ENCODE peak calls at places on chromosomes 1 and 21, in seven cellular contexts. T is endodermal cell; I is A549; H is testis; K is neural progenitor cell; N is cardiac muscle cell; B is CD8-positive, alpha-beta T cell. G is an unnamed sample.

GRCh38 chr21:31351438-31351837 is 7.4 kb upstream of the TIAM1 start:
- DNase-seq in T (no peak), I (no peak), H (no peak), K (no peak), N (peak), B (no peak), G (peak)

GRCh38 chr1:156842618-156843300 is 16.2 kb downstream of the INSRR start:
- DNase-seq in T (no peak), I (no peak), H (no peak), K (no peak), N (no peak), B (no peak), G (no peak)

GRCh38 chr1:24189528-24189927 is 2.4 kb upstream of the IFNLR1 start:
- DNase-seq in T (no peak), I (no peak), H (no peak), K (no peak), N (no peak), B (no peak), G (no peak)

GRCh38 chr1:116031299-116031698 is 55.0 kb downstream of the SLC22A15 start:
- DNase-seq in T (no peak), I (no peak), H (no peak), K (no peak), N (no peak), B (no peak), G (no peak)

GRCh38 chr1:156657161-156657970 is 15.4 kb downstream of the BCAN start:
- DNase-seq in T (peak), I (peak), H (peak), K (peak), N (peak), B (peak), G (peak)

GRCh38 chr1:77590653-77591052 is 91.8 kb downstream of the ZZZ3 start:
- DNase-seq in T (no peak), I (no peak), H (no peak), K (no peak), N (no peak), B (no peak), G (no peak)

GRCh38 chr21:14603202-14603601 is 57.1 kb upstream of the SAMSN1 start:
- DNase-seq in T (no peak), I (no peak), H (no peak), K (no peak), N (peak), B (no peak), G (peak)

GRCh38 chr1:209646558-209646957 is 5.7 kb downstream of the LAMB3 start:
- DNase-seq in T (peak), I (peak), H (no peak), K (peak), N (peak), B (no peak), G (no peak)

GRCh38 chr1:177209357-177209756 is 38.6 kb downstream of the BRINP2 start:
- DNase-seq in T (no peak), I (peak), H (peak), K (peak), N (peak), B (no peak), G (peak)

GRCh38 chr1:78687315-78687714 is 37.7 kb downstream of the IFI44 start:
- DNase-seq in T (no peak), I (no peak), H (no peak), K (no peak), N (no peak), B (no peak), G (no peak)

GRCh38 chr1:230067871-230068814 is 1.1 kb downstream of the GALNT2 start:
- DNase-seq in T (peak), I (no peak), H (peak), K (peak), N (peak), B (peak), G (no peak)

GRCh38 chr1:24411963-24412362 is 1.6 kb downstream of the STPG1 start:
- DNase-seq in T (no peak), I (no peak), H (no peak), K (no peak), N (no peak), B (no peak), G (no peak)

GRCh38 chr1:31701137-31701736 is 2.6 kb downstream of the COL16A1 start:
- DNase-seq in T (peak), I (peak), H (peak), K (no peak), N (peak), B (peak), G (peak)

GRCh38 chr1:89739013-89739843 is 81.6 kb upstream of the LRRC8D start:
- DNase-seq in T (no peak), I (peak), H (no peak), K (no peak), N (peak), B (no peak), G (peak)

GRCh38 chr1:96865731-96866684 is 144.4 kb downstream of the PTBP2 start:
- DNase-seq in T (no peak), I (peak), H (no peak), K (no peak), N (peak), B (no peak), G (peak)

GRCh38 chr1:38026592-38027200 is 14.2 kb downstream of the UTP11 start:
- DNase-seq in T (peak), I (peak), H (peak), K (peak), N (peak), B (no peak), G (no peak)

GRCh38 chr1:59136541-59137335 is 160.2 kb upstream of the FGGY start:
- DNase-seq in T (no peak), I (no peak), H (no peak), K (no peak), N (no peak), B (no peak), G (no peak)

GRCh38 chr1:9807541-9807940 is 16.2 kb downstream of the CLSTN1 start:
- DNase-seq in T (peak), I (no peak), H (no peak), K (no peak), N (no peak), B (no peak), G (no peak)

GRCh38 chr21:29163381-29164115 is 33.1 kb downstream of the MAP3K7CL start:
- DNase-seq in T (no peak), I (no peak), H (no peak), K (no peak), N (peak), B (no peak), G (no peak)

GRCh38 chr1:44531785-44532566 is 126.9 kb downstream of the RNF220 start:
- DNase-seq in T (no peak), I (peak), H (no peak), K (no peak), N (peak), B (no peak), G (peak)

GRCh38 chr1:8182034-8182761 is 135.7 kb upstream of the SLC45A1 start:
- DNase-seq in T (no peak), I (peak), H (no peak), K (no peak), N (peak), B (no peak), G (peak)

GRCh38 chr1:236388332-236388731 is 5.8 kb upstream of the EDARADD start:
- DNase-seq in T (no peak), I (no peak), H (no peak), K (no peak), N (no peak), B (no peak), G (no peak)

GRCh38 chr1:18711003-18711402 is 80.4 kb downstream of the PAX7 start:
- DNase-seq in T (no peak), I (no peak), H (no peak), K (no peak), N (no peak), B (no peak), G (no peak)

GRCh38 chr1:245279346-245279745 is 124.6 kb downstream of the KIF26B start:
- DNase-seq in T (no peak), I (no peak), H (no peak), K (no peak), N (no peak), B (no peak), G (no peak)

GRCh38 chr1:56573311-56573710 is 6.1 kb downstream of the PLPP3 start:
- DNase-seq in T (no peak), I (no peak), H (no peak), K (no peak), N (no peak), B (no peak), G (no peak)

GRCh38 chr1:183365093-183365492 is 53.1 kb downstream of the NMNAT2 start:
- DNase-seq in T (no peak), I (no peak), H (no peak), K (no peak), N (no peak), B (no peak), G (no peak)

GRCh38 chr1:234535763-234536515 is 57.0 kb upstream of the TARBP1 start:
- DNase-seq in T (no peak), I (peak), H (peak), K (peak), N (peak), B (no peak), G (peak)

GRCh38 chr1:155944396-155944728 is 2.9 kb downstream of the RXFP4 start:
- DNase-seq in T (no peak), I (no peak), H (no peak), K (no peak), N (no peak), B (no peak), G (no peak)

GRCh38 chr1:203147376-203147775 is 19.9 kb downstream of the ADORA1 start:
- DNase-seq in T (no peak), I (no peak), H (no peak), K (no peak), N (no peak), B (no peak), G (no peak)

GRCh38 chr1:29800120-29800519 is 563.8 kb downstream of the PTPRU start:
- DNase-seq in T (no peak), I (no peak), H (no peak), K (no peak), N (no peak), B (no peak), G (no peak)

GRCh38 chr1:216114180-216114579 is 309.1 kb downstream of the USH2A start:
- DNase-seq in T (no peak), I (no peak), H (no peak), K (no peak), N (no peak), B (no peak), G (no peak)

GRCh38 chr1:216124382-216124781 is 298.9 kb downstream of the USH2A start:
- DNase-seq in T (no peak), I (no peak), H (no peak), K (no peak), N (no peak), B (no peak), G (no peak)

DNA sequence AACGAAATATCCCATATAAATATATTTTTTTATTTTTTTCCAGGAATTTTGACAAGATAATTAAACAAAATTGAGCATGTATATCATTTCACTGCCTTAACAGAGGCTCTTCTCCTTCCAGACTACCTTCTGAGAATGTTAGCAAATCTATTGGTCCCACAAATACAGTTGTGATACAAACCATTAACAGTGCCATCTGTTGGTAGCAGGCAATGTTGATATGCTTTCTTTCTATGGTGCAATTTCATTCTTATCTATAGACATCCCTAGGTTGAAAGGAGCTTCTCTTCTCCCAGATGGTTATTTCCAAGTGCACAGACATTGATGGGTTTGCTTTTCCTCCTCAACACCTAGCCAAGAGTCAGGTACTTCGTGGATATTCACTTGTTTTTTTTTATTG is 303.6 kb downstream of the USH2A start:
- DNase-seq in T (no peak), I (peak), H (no peak), K (peak), N (peak), B (no peak), G (peak)
- TF ChIP-seq CTCF in T (peak), I (peak), H (no peak), K (peak), N (peak), B (no peak), G (peak)

GRCh38 chr1:64933296-64934070 is 32.9 kb downstream of the JAK1 start:
- DNase-seq in T (no peak), I (peak), H (peak), K (no peak), N (peak), B (no peak), G (peak)
- H3K4me3 ChIP-seq in T (no peak), I (peak), H (no peak), K (no peak), N (no peak), B (no peak), G (peak)

GRCh38 chr1:20686878-20687725 is 25.9 kb upstream of the DDOST start:
- DNase-seq in T (no peak), I (no peak), H (no peak), K (no peak), N (no peak), B (no peak), G (no peak)

GRCh38 chr1:20684050-20684620 is 23.0 kb upstream of the DDOST start:
- DNase-seq in T (no peak), I (no peak), H (no peak), K (no peak), N (no peak), B (no peak), G (no peak)

GRCh38 chr1:20684651-20685050 is 23.5 kb upstream of the DDOST start:
- DNase-seq in T (no peak), I (no peak), H (no peak), K (no peak), N (no peak), B (no peak), G (no peak)

GRCh38 chr1:20685099-20685662 is 24.0 kb upstream of the DDOST start:
- DNase-seq in T (no peak), I (no peak), H (peak), K (no peak), N (no peak), B (no peak), G (no peak)

DNA sequence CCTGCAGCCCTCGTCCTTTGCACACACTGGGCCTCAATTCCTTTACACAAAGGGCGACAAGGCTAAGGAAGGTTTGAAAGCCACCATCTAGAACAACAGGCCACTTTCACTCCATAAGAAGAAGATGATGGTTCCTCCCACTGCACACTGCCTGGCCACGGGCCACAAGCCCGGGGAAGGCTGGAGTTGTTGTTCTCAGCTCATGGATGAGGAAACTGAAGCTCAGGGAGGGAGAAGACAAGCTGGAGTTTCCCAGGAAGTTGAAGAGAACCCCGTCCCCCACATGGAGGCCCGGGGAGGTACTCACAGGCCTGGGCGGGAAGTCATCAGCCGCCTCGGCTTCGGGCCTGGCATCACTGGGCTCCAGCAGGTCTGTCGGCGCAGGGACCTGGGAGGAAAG is 24.6 kb upstream of the DDOST start:
- DNase-seq in T (no peak), I (no peak), H (no peak), K (no peak), N (no peak), B (no peak), G (no peak)
- H3K27ac ChIP-seq in T (no peak), I (no peak), H (peak), K (no peak), N (no peak), B (no peak), G (no peak)

DNA sequence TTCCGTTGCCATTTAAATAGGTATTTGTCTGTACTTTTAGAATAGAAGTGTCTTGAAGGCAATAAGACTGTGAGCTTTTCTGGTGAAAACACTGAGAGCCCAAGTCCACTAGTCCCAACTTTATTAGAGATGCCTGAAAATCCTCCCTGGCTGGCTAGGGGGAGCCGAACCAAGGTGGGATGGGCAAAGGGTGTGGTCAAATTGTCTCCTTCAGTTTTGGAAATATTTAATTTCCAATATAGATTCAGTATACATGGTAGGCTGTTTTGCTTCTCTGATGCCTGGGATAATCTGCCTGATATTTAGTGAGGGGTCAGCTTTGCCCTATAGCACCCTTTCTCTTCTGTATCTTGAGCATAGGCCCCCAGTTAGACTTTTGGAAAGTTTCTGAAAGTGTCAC is 3.5 kb downstream of the ROR1 start:
- DNase-seq in T (no peak), I (no peak), H (no peak), K (no peak), N (no peak), B (no peak), G (no peak)
- TF ChIP-seq CTCF in T (peak), I (no peak), H (no peak), K (no peak), N (peak), B (no peak), G (peak)

DNA sequence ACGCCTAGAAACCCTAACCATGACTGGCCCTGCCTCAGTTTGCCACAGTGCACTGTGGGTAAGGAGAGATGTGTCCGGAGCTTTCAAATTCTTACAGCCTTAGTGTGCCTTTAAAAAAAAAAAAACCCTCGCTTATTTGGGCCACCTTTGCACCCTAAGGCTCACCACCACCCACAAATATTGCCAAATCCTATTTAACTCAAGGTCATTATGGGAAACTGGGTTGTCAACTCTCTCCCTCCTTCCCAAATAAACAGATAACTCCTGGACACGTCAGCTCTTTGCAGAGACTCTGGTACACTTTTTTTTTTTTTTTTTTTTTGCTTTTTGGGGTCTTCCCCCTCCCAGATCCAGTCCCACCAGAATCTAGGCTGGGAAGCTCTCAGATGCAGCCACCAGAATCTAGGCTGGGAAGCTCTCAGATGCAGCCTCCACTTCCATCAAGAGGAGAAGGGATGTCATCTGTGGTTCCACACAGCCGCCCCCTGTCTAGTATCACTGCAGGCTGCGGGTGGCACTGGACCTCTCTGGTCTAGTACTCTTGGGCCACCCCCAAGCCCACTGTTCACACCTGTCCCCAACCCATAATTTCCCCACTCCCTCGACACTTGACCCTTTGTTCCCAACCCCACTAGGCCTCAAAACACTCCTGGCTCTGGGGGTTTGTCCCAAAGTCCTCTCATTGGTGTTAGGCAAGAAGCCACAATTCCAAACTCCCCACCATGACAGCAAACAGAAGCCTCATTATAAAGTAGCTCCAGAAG is 3.4 kb downstream of the DHRS3 start:
- DNase-seq in T (no peak), I (no peak), H (no peak), K (no peak), N (no peak), B (no peak), G (no peak)
- H3K4me3 ChIP-seq in T (peak), I (peak), H (no peak), K (no peak), N (no peak), B (no peak), G (peak)

DNA sequence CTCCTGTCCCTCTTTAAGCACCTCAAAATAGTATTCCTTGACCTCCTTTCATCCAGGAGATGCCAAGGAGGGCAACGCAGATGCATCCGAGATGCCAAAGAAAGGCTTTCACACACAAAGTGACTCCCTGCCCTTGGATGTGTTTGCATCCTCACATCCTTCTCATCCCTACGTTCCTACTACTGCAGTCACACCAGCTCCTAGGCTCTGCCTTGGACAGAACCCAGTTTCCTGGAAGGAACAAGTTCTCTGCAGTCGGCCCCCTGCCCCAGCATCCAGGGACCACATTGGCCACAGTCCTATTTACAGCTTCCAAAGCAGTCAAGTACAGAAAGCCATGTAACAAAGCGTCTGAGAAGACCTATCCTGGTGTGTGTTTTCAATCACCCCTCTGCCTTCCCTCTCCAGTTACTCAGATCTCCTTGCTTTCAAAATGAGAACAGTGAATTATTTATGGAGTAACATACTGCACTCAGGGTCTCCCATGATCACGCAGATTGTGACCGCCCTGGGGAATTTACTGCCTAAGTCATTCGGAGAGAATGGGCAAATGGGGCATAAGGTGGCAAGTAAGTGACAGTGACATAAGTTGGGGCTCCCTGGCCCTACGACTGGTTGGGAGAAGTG is 21.8 kb upstream of the SRP9 start:
- DNase-seq in T (no peak), I (no peak), H (no peak), K (no peak), N (no peak), B (no peak), G (no peak)
- H3K27ac ChIP-seq in T (no peak), I (peak), H (peak), K (no peak), N (peak), B (no peak), G (peak)

DNA sequence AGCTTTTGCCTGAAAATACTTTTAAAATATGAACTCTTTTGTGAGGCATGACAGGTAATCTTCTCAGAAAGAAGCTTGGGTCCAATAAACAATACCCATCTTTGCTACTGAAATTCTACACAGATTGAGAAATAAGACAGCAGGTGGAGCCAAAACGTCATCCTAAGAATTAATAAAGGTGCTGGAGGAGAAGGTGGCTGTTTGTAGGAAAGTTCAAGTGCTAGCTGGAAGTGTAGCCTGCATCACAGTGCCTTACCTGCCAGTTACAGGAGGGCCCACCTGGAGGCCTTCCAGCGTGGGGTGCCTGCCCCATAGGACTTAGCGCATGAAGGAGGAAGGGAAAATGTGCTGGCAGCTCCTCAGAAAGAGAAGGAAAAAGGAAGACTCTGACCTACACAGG is 93.7 kb downstream of the TTC3 start:
- DNase-seq in T (peak), I (peak), H (no peak), K (peak), N (peak), B (no peak), G (no peak)
- TF ChIP-seq CTCF in T (peak), I (peak), H (no peak), K (peak), N (no peak), B (no peak), G (peak)